ENCODE peak calls at places on chromosomes 1 and 21, in four cellular contexts. H is colonic mucosa; C is CD8-positive, alpha-beta T cell; G is tibial artery. T is an unnamed sample.

GRCh38 chr1:186183219-186183618 is 191.8 kb downstream of the TPR start:
- DNase-seq in G (peak; percentile 72), C (no peak), H (no peak), T (peak; percentile 13)

GRCh38 chr1:173715538-173715844 is 710 bp downstream of the KLHL20 start:
- DNase-seq in C (no peak), G (no peak), H (no peak), T (no peak)

GRCh38 chr1:38244218-38244617 is 197.6 kb upstream of the POU3F1 start:
- DNase-seq in C (no peak), H (no peak), G (no peak), T (no peak)

GRCh38 chr1:85952460-85952859 is 204.1 kb downstream of the COL24A1 start:
- DNase-seq in H (no peak), C (no peak), G (no peak), T (no peak)

GRCh38 chr1:90550616-90551406 is 166.3 kb downstream of the BARHL2 start:
- DNase-seq in H (no peak), C (no peak), G (no peak), T (no peak)

GRCh38 chr1:178487070-178487615 is 9.6 kb downstream of the CLEC20A start:
- DNase-seq in H (no peak), C (no peak), G (no peak), T (no peak)

GRCh38 chr1:106222415-106222814 is 834.1 kb upstream of the PRMT6 start:
- DNase-seq in H (no peak), C (no peak), G (no peak), T (no peak)

GRCh38 chr1:168521391-168522000 is 22.3 kb downstream of the XCL2 start:
- DNase-seq in H (no peak), G (no peak), C (no peak), T (no peak)

GRCh38 chr1:189803364-189803763 is 674.3 kb downstream of the BRINP3 start:
- DNase-seq in G (no peak), H (no peak), C (no peak), T (no peak)

GRCh38 chr1:110765640-110766335 is 91.0 kb upstream of the KCNA3 start:
- DNase-seq in G (no peak), H (peak; percentile 20), C (peak; percentile 11), T (no peak)

GRCh38 chr1:30332100-30333094 is 391.0 kb downstream of the MATN1 start:
- DNase-seq in G (peak; percentile 33), H (peak; percentile 8), C (no peak), T (no peak)

GRCh38 chr1:235867903-235868469 is 1.3 kb upstream of the LYST start:
- DNase-seq in C (no peak), H (no peak), G (no peak), T (no peak)
- H3K4me3 ChIP-seq in C (peak overlapping the region; percentile 89), H (no peak overlapping the region), G (peak overlapping the region; percentile 83), T (peak overlapping the region; percentile 93)

DNA sequence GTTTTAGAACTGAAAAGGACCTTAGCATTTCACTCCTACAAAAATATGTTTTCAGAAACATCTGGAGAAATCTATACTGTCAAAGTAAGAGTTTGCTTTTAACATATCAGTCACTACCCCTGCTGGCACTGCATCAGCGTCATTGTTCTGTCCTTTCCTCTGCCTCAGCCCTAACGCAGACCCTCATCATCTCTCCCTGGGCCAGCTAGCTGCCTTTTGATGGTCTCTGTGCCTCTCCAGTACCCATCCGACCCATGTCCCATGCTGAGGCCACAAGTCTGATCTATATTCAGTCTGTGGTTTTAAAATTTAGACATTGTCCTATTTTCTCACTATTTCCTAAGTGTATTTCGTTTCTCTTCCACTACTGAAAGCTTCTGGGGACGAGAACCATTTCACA is 53.2 kb downstream of the CD2 start:
- DNase-seq in C (no peak), H (no peak), G (no peak), T (no peak)
- H3K4me1 ChIP-seq in C (peaks cover 40% of the 10 kb centered on the region), H (no peaks in the 10 kb centered on the region), G (no peaks in the 10 kb centered on the region), T (no peaks in the 10 kb centered on the region)

DNA sequence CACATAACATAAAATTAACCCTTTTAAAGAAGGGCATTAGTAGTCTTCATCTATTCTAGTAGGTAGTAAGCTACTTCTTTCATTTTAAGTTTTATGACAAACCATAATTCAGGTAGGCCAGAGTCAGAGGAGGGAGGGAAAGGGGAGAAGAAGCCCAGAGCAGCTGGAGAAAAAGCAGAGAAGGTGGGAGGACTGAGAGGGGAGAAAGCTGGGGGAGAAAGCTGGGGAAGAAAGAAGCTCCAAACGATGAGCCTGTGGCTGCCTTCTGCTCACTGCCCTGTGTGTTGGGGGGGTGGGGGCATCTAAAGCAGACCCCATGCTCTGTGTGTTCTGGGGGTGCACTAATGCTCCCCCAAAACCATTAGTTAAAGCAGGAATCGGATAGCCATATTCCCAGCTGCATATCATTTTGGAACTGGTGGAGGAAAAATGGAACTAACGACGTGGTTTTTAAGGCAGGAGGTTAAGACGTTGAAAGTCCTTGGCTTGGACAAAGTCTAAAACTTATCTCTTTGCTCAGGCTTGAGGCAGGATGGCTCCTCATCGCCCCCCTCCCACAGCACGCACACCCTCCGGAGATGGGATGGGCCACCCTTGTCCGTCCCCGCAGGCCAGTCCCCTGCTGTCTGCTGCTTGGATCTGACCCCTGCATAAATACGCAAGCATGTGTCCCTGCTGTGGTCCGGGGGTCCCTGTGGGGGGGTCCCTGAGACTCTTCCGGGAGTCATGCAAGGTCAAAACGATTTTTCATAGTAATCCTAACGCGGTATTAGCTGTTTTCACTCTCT is 184.2 kb downstream of the DYRK1A start:
- DNase-seq in C (no peak), G (no peak), H (no peak), T (no peak)
- H3K4me3 ChIP-seq in C (no peak overlapping the region), G (no peak overlapping the region), H (no peak overlapping the region), T (no peak overlapping the region)

GRCh38 chr1:158019177-158019868 is 25.9 kb downstream of the KIRREL1 start:
- DNase-seq in C (no peak), H (no peak), G (peak; percentile 79), T (no peak)
- H3K4me1 ChIP-seq in C (no peaks in the 10 kb centered on the region), H (peaks cover 7% of the 10 kb centered on the region), G (peaks cover 96% of the 10 kb centered on the region), T (peaks cover 98% of the 10 kb centered on the region)

DNA sequence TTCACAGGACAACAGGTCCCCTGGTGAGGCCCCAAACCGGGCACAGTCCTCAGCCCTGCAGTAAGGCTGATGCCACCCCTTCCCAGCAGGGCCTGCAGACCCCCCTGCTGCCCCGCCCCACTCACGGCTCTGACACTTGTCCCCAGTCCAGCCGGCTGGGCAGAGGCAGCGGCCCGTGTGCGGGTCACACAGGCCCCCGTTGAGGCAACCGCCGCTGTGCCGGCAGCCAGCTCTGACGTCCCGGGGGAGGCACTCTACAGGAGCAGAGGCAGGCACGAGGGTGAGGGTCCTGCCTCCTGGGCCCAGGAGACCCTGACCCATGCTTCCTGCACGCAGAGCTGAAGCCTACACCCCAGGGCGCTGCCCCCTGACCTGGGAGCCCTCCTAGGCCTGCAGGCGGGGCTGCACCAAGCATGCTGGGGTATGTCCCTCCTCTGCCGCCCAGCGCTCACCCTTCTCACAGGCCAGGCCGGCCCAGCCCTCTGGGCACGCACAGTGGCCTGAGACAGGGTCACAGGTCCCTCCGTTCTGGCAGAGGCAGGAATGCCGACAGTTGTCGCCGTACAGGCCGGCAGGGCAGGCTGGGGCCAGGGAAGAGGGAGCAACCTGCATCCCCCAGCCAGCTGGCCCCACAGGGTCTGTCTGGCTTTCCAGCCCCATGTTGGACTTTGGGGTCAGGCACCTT is 43.9 kb downstream of the ARHGEF16 start:
- DNase-seq in C (no peak), H (no peak), G (no peak), T (no peak)
- H3K4me3 ChIP-seq in C (no peak overlapping the region), H (no peak overlapping the region), G (no peak overlapping the region), T (no peak overlapping the region)

DNA sequence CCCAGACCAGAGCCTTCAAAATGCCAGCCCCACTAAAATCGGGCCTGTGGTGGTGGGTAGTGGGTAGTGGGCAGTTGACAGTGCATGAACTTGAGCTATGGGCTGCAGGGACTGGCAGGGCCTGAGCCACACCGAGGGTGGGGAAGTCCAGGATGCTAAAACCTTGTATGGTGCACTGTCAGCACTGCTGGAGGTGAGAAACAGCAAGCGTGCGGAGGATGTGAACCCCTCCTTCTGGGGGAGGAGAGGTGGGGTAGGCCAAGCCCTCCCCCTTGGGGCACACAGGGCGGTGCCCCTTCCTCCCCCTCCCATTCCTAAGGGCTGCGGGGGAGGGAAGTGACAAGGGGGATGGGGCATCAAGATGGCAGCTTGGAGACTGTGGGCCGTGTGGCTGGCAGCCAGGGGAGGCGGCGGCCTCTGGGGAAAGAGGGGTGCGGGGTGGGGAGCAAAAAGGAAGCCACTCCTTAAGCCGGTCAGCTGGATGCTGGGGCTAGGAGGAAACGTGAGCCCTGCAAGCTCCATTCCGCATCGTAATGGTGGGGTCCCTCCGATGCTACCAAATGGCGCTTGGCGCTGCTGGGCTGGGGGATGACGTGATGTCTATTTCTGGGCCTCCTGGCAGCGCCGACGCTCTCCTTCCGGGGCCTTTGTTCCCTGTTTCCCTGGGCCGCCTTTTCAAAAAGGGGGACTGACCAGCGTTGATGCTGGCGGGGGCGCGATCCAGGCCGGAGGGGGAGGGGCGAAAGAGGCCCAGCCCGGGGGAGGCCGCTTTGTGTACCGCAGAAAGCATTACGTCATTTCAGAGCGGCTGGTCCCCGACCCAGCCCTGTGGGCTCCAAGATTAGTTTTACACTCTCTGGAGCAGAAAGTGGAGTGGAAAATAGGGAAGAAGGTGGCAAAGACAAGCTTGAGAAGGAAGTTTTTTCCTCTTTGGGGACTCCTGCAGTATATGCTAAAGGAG is 794 bp downstream of the SYT11 start:
- DNase-seq in H (peak; percentile 45), G (peak; percentile 90), C (peak; percentile 31), T (peak; percentile 50)
- H3K4me1 ChIP-seq in H (no peaks in the 10 kb centered on the region), G (peaks cover 28% of the 10 kb centered on the region), C (peaks cover 37% of the 10 kb centered on the region), T (no peaks in the 10 kb centered on the region)

GRCh38 chr1:3021801-3022401 is 634 bp downstream of the ACTRT2 start:
- DNase-seq in C (no peak), H (no peak), G (peak; percentile 62), T (no peak)

GRCh38 chr1:3022511-3022973 is 1.3 kb downstream of the ACTRT2 start:
- DNase-seq in H (no peak), C (no peak), G (peak; percentile 51), T (no peak)

GRCh38 chr1:3020263-3020909 is 881 bp upstream of the ACTRT2 start:
- DNase-seq in C (no peak), H (no peak), G (peak; percentile 59), T (no peak)

GRCh38 chr1:3019516-3020051 is 1.7 kb upstream of the ACTRT2 start:
- DNase-seq in G (peak; percentile 60), H (no peak), C (no peak), T (no peak)

GRCh38 chr1:3021233-3021671 is at the start of gene ACTRT2:
- DNase-seq in C (no peak), H (no peak), G (peak; percentile 62), T (no peak)
- H3K4me3 ChIP-seq in C (no peak within 1 kb of the TSS), H (no peak within 1 kb of the TSS), G (no peak within 1 kb of the TSS), T (no peak within 1 kb of the TSS)

GRCh38 chr21:41023936-41024335 is 144.0 kb upstream of the BACE2 start:
- DNase-seq in H (no peak), G (no peak), C (no peak), T (no peak)

GRCh38 chr21:41029573-41029972 is 138.4 kb upstream of the BACE2 start:
- DNase-seq in H (no peak), G (no peak), C (no peak), T (no peak)

GRCh38 chr21:41025057-41025390 is 142.9 kb upstream of the BACE2 start:
- DNase-seq in C (no peak), H (no peak), G (no peak), T (no peak)

DNA sequence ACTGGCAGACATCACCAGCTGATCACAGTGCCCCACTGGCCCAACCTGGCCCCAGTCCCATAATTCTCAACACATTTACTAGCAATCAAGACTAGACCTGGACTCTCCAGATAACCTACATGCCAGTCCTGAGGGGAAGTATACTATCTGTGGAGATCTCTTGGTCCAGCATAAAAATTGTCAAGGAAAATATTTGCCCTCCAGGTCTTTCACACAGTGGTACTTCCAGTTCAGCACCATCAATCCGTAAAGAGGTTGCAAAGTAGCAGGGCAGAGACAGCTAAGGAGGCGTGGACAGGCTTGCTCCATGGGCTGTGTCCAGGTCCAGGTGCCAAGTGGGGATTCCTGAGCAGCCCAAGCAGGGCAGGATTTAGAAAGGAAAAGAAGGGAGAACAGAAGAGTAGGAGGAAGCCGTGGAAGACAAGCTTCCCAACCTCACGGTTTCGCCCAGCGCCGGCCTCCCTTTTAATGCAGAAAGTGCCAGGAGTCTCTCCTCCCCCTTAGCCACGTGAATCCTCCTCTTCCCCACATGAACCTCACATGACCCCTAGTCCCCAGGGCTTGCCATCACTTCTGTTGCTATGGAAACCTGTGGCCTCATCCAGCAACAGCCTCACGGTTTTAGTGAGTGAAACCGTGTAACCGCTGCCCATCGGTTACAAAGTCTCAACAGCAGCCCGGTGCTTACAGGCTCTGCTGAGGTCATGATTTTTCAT is 143.5 kb upstream of the BACE2 start:
- DNase-seq in G (no peak), H (no peak), C (no peak), T (no peak)
- H3K4me1 ChIP-seq in G (no peaks in the 10 kb centered on the region), H (no peaks in the 10 kb centered on the region), C (no peaks in the 10 kb centered on the region), T (no peaks in the 10 kb centered on the region)